ENCODE peak calls at places on chromosomes 11 and 22, in nine cellular contexts. C, M, G, B, E, N, U, X and T are unnamed samples.

GRCh38 chr22:49632199-49633009 is 195.3 kb downstream of the BRD1 start:
- DNase-seq in C (peak; percentile 78), M (no peak), G (no peak), B (peak; percentile 44), E (no peak), N (peak; percentile 25), U (peak; percentile 73), X (peak; percentile 40), T (no peak)

GRCh38 chr11:110184974-110185597 is 91.9 kb downstream of the ZC3H12C start:
- DNase-seq in C (no peak), M (no peak), G (no peak), B (no peak), E (no peak), N (no peak), U (no peak), X (peak; percentile 39), T (no peak)

GRCh38 chr22:46078241-46079092 is 71.9 kb upstream of the PPARA start:
- DNase-seq in C (no peak), M (peak; percentile 56), G (no peak), B (peak; percentile 55), E (no peak), N (peak; percentile 61), U (no peak), X (peak; percentile 64), T (no peak)

GRCh38 chr11:117874910-117875396 is 1.5 kb downstream of the FXYD6 start:
- DNase-seq in C (no peak), M (no peak), G (no peak), B (no peak), E (no peak), N (no peak), U (no peak), X (no peak), T (no peak)

GRCh38 chr11:119056397-119056999 is 507 bp downstream of the HYOU1 start:
- DNase-seq in C (peak; percentile 49), M (peak; percentile 86), G (peak; percentile 25), B (no peak), E (no peak), N (no peak), U (peak; percentile 27), X (no peak), T (no peak)

GRCh38 chr22:42317691-42318547 is 47.5 kb upstream of the TCF20 start:
- DNase-seq in C (no peak), M (no peak), G (no peak), B (no peak), E (no peak), N (no peak), U (no peak), X (peak; percentile 59), T (no peak)

GRCh38 chr22:36743591-36744412 is 32.1 kb downstream of the IFT27 start:
- DNase-seq in C (no peak), M (no peak), G (no peak), B (no peak), E (no peak), N (no peak), U (no peak), X (no peak), T (no peak)

GRCh38 chr11:122253541-122254317 is 137.7 kb upstream of the BLID start:
- DNase-seq in C (no peak), M (no peak), G (no peak), B (no peak), E (no peak), N (no peak), U (no peak), X (no peak), T (no peak)

GRCh38 chr22:31734512-31734911 is 15.4 kb downstream of the PRR14L start:
- DNase-seq in C (no peak), M (no peak), G (no peak), B (peak; percentile 9), E (peak; percentile 38), N (no peak), U (no peak), X (no peak), T (peak; percentile 78)

GRCh38 chr11:26201411-26201810 is 130.5 kb upstream of the ANO3 start:
- DNase-seq in C (no peak), M (no peak), G (no peak), B (no peak), E (no peak), N (no peak), U (no peak), X (no peak), T (peak; percentile 28)